ENCODE peak calls at places on chromosomes 4 and X, in nine cellular contexts. Z, B, L, J, I, A, P, E and Q are unnamed samples.

GRCh38 chrX:17692709-17693346 is 44.5 kb upstream of the SCML1 start:
- DNase-seq in I (no peak), E (no peak), P (no peak), B (no peak), Z (no peak), L (peak; percentile 5), J (no peak), A (no peak), Q (no peak)

GRCh38 chr4:1898681-1899080 is 27.5 kb downstream of the NSD2 start:
- DNase-seq in E (no peak), A (no peak), B (no peak), P (no peak), I (no peak), J (no peak), L (no peak), Z (no peak), Q (no peak)

GRCh38 chr4:2673157-2673556 is 83.0 kb downstream of the TNIP2 start:
- DNase-seq in I (no peak), B (peak; percentile 11), Z (no peak), J (no peak), L (peak; percentile 49), A (no peak), E (no peak), P (no peak), Q (no peak)

GRCh38 chr4:160202802-160203201 is 1099.9 kb downstream of the RAPGEF2 start:
- DNase-seq in L (no peak), P (no peak), E (no peak), B (peak; percentile 69), J (no peak), A (no peak), Z (no peak), I (no peak), Q (no peak)

GRCh38 chrX:44042124-44042523 is 68.9 kb upstream of the NDP start:
- DNase-seq in P (no peak), E (no peak), B (no peak), L (no peak), A (no peak), Z (no peak), J (no peak), I (no peak), Q (no peak)

GRCh38 chr4:36269116-36269515 is 12.3 kb upstream of the DTHD1 start:
- DNase-seq in J (no peak), A (no peak), L (no peak), Z (no peak), B (no peak), P (no peak), E (no peak), I (no peak), Q (no peak)

GRCh38 chr4:57943672-57944071 is 833.5 kb upstream of the IGFBP7 start:
- DNase-seq in E (no peak), P (no peak), L (no peak), J (no peak), A (no peak), B (peak; percentile 1), Z (no peak), I (no peak), Q (no peak)

GRCh38 chr4:122300776-122301175 is 78.0 kb upstream of the ADAD1 start:
- DNase-seq in B (no peak), A (no peak), P (no peak), E (no peak), Z (no peak), L (no peak), I (no peak), J (no peak), Q (no peak)

GRCh38 chrX:27815209-27815608 is 7.4 kb downstream of the MAGEB10 start:
- DNase-seq in P (no peak), A (no peak), B (peak; percentile 32), I (no peak), E (no peak), L (no peak), Z (no peak), J (no peak), Q (no peak)

GRCh38 chr4:7351014-7351413 is 83.7 kb downstream of the PSAPL1 start:
- DNase-seq in L (no peak), J (no peak), Z (no peak), I (no peak), B (no peak), P (no peak), E (no peak), A (no peak), Q (no peak)

DNA sequence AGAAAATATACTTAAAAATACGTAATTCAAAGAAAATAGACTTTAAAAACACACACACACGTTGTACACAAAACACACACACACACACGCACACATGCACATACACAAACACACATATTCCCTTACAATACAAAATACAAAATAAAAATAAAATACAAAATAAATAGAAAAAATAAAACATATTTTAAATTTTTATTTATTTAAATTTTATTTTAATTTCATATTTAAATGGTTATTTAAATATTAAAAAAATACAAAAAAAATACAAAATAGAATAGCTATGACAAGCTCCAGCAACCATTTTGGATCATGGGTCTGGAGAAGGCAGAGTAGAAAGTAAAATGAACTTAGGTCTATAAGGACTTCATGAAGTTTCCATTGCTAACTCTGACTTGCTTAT is 34.2 kb upstream of the PDGFC start:
- DNase-seq in A (no peak), L (no peak), I (no peak), Z (no peak), E (no peak), B (no peak), J (no peak), P (no peak), Q (no peak)
- TF ChIP-seq EP300 in A (no peak), L (no peak), I (no peak), Z (no peak), E (no peak), B (no peak), J (no peak), P (no peak), Q (no peak)

DNA sequence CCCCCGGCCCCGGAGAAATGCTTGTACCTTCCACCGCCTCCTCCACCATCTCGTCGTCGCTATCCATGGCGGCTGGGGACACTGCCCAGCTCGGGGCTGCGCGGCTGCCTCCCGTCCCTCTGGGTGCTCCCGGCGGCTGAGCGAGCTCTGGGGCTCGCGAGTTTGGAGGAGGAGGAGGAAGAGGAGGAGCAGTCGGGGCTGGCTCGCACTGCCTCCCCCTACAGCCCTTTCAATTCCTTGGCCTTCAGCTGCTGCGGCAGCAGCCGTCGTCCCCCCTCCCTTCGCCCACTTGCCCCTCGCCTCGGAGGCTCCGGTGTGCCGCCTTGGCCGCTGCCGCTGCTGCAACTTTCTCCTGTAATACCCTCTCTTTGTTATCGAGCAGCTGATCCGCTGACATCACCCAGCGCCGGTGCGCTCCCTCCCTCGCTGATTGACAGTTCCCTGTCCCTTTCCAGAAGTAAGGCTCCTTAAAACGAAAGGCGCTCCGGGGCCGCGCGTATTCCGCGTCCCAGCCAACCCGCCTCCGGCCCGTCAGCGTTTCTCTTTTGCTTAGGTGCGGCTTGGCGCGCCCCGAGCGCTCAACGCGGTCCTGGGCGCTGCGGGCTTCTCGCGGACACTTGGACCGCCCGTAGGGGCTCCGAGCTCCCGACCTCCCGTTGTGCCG is at the start of gene SETD7:
- DNase-seq in L (peak; percentile 31), Z (peak; percentile 63), E (peak; percentile 74), A (no peak), P (peak; percentile 80), I (peak; percentile 86), B (peak; percentile 77), J (peak; percentile 79), Q (peak; percentile 90)
- TF ChIP-seq POLR2A in L (no peak), Z (peak; percentile 86), E (no peak), A (peak; percentile 46), P (peak; percentile 83), I (peak; percentile 72), B (peak; percentile 65), J (peak; percentile 71), Q (peak; percentile 77)

GRCh38 chrX:10620121-10620699 is at the start of gene MID1:
- DNase-seq in P (peak; percentile 80), E (peak; percentile 66), J (peak; percentile 68), L (no peak), I (peak; percentile 60), A (no peak), Z (peak; percentile 59), B (peak; percentile 85), Q (peak; percentile 90)

GRCh38 chrX:10617964-10618342 is 2.4 kb downstream of the MID1 start:
- DNase-seq in L (no peak), A (no peak), E (peak; percentile 26), J (no peak), Z (no peak), B (peak; percentile 55), I (no peak), P (no peak), Q (no peak)

GRCh38 chrX:10619311-10620015 is 922 bp downstream of the MID1 start:
- DNase-seq in L (no peak), B (no peak), I (no peak), P (no peak), A (no peak), E (no peak), J (no peak), Z (no peak), Q (no peak)

GRCh38 chrX:10618911-10619310 is 1.5 kb downstream of the MID1 start:
- DNase-seq in I (no peak), J (no peak), A (no peak), P (no peak), E (no peak), Z (no peak), B (no peak), L (no peak), Q (no peak)

GRCh38 chrX:10622197-10622596 is 1.8 kb upstream of the MID1 start:
- DNase-seq in P (no peak), B (no peak), A (no peak), L (no peak), J (no peak), E (no peak), I (no peak), Z (no peak), Q (no peak)
- TF ChIP-seq EP300 in P (no peak), B (no peak), A (no peak), L (no peak), J (no peak), E (no peak), I (no peak), Z (no peak), Q (no peak)

GRCh38 chr4:17580969-17581368 is 4.0 kb downstream of the LAP3 start:
- DNase-seq in B (no peak), Z (no peak), I (no peak), J (no peak), E (no peak), L (no peak), P (no peak), A (no peak), Q (no peak)

GRCh38 chr4:17589355-17589754 is 12.4 kb downstream of the LAP3 start:
- DNase-seq in I (no peak), J (no peak), B (no peak), P (no peak), L (no peak), A (no peak), E (no peak), Z (no peak), Q (no peak)

GRCh38 chr4:17584502-17585213 is 7.7 kb downstream of the LAP3 start:
- DNase-seq in J (no peak), A (no peak), P (no peak), I (no peak), L (no peak), B (no peak), E (no peak), Z (no peak), Q (no peak)

GRCh38 chr4:17587094-17587822 is 10.3 kb downstream of the LAP3 start:
- DNase-seq in B (no peak), I (no peak), A (no peak), E (no peak), Z (no peak), P (no peak), L (no peak), J (no peak), Q (no peak)

DNA sequence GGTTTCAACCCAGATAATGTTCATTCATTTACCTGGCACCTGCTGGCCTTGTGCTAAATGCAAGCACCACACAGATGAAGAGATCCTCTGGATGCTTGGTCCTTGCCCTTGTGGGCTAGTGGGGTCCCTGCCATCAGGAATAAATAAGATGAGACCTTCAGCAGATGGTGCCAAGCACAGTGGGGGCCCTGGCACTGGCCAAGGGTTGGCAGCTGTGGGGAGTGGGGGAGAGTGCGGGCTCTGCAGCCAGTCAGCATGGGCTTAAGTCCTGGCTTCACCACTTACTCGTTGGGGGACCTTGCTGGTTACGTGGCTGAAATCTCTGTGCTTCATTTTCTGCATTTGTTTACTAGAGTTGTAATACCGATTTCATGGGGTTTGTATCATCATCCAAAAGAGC is 6.9 kb downstream of the LAP3 start:
- DNase-seq in J (no peak), B (no peak), I (no peak), P (no peak), L (no peak), Z (no peak), E (no peak), A (no peak), Q (no peak)
- TF ChIP-seq POLR2A in J (no peak), B (no peak), I (no peak), P (no peak), L (no peak), Z (no peak), E (no peak), A (peak; percentile 30), Q (no peak)